ENCODE peak calls at places on chromosomes 11 and 22, in nine cellular contexts. R, Q, C, T, K, D, G, O and J are unnamed samples.

GRCh38 chr22:33923660-33924246 is 3.5 kb upstream of the LARGE1 start:
- DNase-seq in R (peak; percentile 53), Q (peak; percentile 74), C (no peak), T (peak; percentile 63), K (peak; percentile 59), D (no peak), G (peak; percentile 88), O (peak; percentile 71), J (peak; percentile 74)

GRCh38 chr11:111913997-111914396 is 1.5 kb downstream of the HSPB2 start:
- DNase-seq in R (peak; percentile 49), Q (peak; percentile 77), C (no peak), T (peak; percentile 53), K (no peak), D (no peak), G (peak; percentile 61), O (no peak), J (no peak)

GRCh38 chr11:34165786-34166557 is 60.5 kb downstream of the NAT10 start:
- DNase-seq in R (no peak), Q (peak; percentile 27), C (no peak), T (no peak), K (peak; percentile 29), D (no peak), G (peak; percentile 72), O (no peak), J (peak; percentile 31)

GRCh38 chr11:16295592-16295991 is 60.8 kb downstream of the SOX6 start:
- DNase-seq in R (no peak), Q (no peak), C (no peak), T (no peak), K (no peak), D (no peak), G (no peak), O (no peak), J (no peak)

GRCh38 chr11:18696638-18697225 is 1.8 kb upstream of the TMEM86A start:
- DNase-seq in R (no peak), Q (no peak), C (no peak), T (no peak), K (peak; percentile 30), D (no peak), G (no peak), O (no peak), J (no peak)

GRCh38 chr11:134331565-134332188 is at the start of gene GLB1L2:
- DNase-seq in R (peak; percentile 68), Q (peak; percentile 38), C (peak; percentile 84), T (peak; percentile 74), K (peak; percentile 20), D (peak; percentile 91), G (peak; percentile 82), O (peak; percentile 85), J (peak; percentile 76)

GRCh38 chr11:93957553-93957952 is 63.6 kb upstream of the HEPHL1 start:
- DNase-seq in R (no peak), Q (no peak), C (no peak), T (no peak), K (no peak), D (no peak), G (no peak), O (no peak), J (no peak)

GRCh38 chr11:19242184-19242932 is 1.6 kb upstream of the E2F8 start:
- DNase-seq in R (no peak), Q (no peak), C (no peak), T (no peak), K (no peak), D (peak; percentile 78), G (no peak), O (no peak), J (no peak)

GRCh38 chr11:114259124-114259526 is 37.1 kb upstream of the NNMT start:
- DNase-seq in R (peak; percentile 98), Q (peak; percentile 38), C (no peak), T (no peak), K (no peak), D (no peak), G (peak; percentile 74), O (no peak), J (peak; percentile 84)

GRCh38 chr11:68939583-68940555 is 36.2 kb downstream of the IGHMBP2 start:
- DNase-seq in R (no peak), Q (no peak), C (no peak), T (no peak), K (no peak), D (peak; percentile 67), G (no peak), O (no peak), J (no peak)

GRCh38 chr11:68940651-68941323 is 37.1 kb downstream of the IGHMBP2 start:
- DNase-seq in R (no peak), Q (no peak), C (no peak), T (no peak), K (no peak), D (peak; percentile 58), G (no peak), O (no peak), J (no peak)

GRCh38 chr11:68941324-68942089 is 37.8 kb downstream of the IGHMBP2 start:
- DNase-seq in R (no peak), Q (no peak), C (no peak), T (no peak), K (no peak), D (peak; percentile 63), G (no peak), O (no peak), J (no peak)

GRCh38 chr11:68942751-68943271 is 38.0 kb downstream of the MRGPRD start:
- DNase-seq in R (no peak), Q (no peak), C (no peak), T (no peak), K (no peak), D (peak; percentile 69), G (peak; percentile 25), O (no peak), J (no peak)

DNA sequence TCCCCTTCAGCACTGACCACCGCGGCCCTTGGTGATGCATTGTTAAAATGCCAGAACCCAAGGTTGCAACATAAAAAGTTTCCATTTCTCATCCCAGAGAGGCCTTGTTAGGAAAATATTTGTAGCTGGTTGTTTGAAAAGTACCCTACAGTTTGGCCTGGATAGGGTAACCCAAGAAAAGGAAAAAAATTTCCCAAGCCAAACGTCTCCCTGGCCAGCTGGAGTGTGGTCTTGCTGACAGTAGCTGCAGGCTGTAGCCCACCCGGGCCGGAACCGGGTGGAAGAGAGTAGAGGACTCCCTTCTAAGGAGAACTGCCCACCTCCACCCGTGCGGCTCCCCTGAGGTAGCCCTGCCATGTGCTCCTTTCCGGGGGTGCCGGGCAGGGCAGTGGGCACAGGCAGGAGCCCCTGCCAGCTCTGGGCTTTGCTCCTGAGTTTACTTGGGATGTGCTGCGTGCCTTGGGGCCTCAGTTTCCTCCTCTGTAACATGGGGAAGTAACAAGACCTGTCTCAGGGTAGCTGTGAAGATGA is 38.5 kb downstream of the IGHMBP2 start:
- DNase-seq in R (no peak), Q (no peak), C (no peak), T (no peak), K (no peak), D (peak; percentile 61), G (no peak), O (no peak), J (no peak)
- H3K27ac ChIP-seq in R (no peak overlapping the region), Q (peak overlapping the region; percentile 28), C (no peak overlapping the region), T (no peak overlapping the region), K (no peak overlapping the region), D (no peak overlapping the region), G (peak overlapping the region; percentile 81), O (peak overlapping the region; percentile 84), J (peak overlapping the region; percentile 68)

DNA sequence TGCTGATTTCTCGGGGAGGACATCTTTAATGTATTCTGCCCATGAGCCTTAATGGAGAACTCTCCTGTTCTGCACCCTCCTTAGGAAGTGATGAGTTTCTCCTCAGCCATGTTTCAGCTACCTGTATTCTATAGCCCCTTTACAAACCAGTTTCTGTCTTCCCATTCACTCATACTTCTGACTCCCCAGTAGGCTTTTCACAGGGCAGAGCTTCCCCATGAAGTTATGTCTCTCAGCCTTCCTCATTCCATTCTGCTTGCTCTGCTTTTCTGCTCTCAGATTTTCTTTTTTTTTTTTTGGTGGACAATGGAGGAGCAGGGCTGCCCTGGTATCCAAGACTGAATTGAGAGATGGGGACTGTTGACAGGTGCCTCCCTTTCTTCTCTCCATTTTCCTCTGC is 4.3 kb upstream of the OR52R1 start:
- DNase-seq in R (no peak), Q (no peak), C (no peak), T (no peak), K (no peak), D (no peak), G (no peak), O (no peak), J (no peak)
- H3K27me3 ChIP-seq in R (no peaks in the 10 kb centered on the region), Q (no peaks in the 10 kb centered on the region), C (no peaks in the 10 kb centered on the region), T (no peaks in the 10 kb centered on the region), K (no peaks in the 10 kb centered on the region), D (no peaks in the 10 kb centered on the region), G (no peaks in the 10 kb centered on the region), O (no peaks in the 10 kb centered on the region), J (no peaks in the 10 kb centered on the region)

GRCh38 chr11:64925536-64926449 is 1.3 kb downstream of the PPP2R5B start:
- DNase-seq in R (no peak), Q (no peak), C (no peak), T (no peak), K (no peak), D (no peak), G (no peak), O (no peak), J (no peak)

GRCh38 chr11:64924910-64925284 is 408 bp downstream of the PPP2R5B start:
- DNase-seq in R (no peak), Q (peak; percentile 40), C (no peak), T (no peak), K (no peak), D (no peak), G (no peak), O (no peak), J (no peak)

GRCh38 chr11:64923944-64924909 is at the start of gene PPP2R5B:
- DNase-seq in R (peak; percentile 95), Q (peak; percentile 94), C (peak; percentile 93), T (peak; percentile 96), K (peak; percentile 88), D (peak; percentile 98), G (peak; percentile 96), O (peak; percentile 95), J (peak; percentile 93)

GRCh38 chr11:64921384-64921783 is 3.1 kb upstream of the PPP2R5B start:
- DNase-seq in R (no peak), Q (no peak), C (no peak), T (no peak), K (no peak), D (peak; percentile 60), G (no peak), O (no peak), J (no peak)

GRCh38 chr11:64923151-64923661 is 1.3 kb upstream of the PPP2R5B start:
- DNase-seq in R (no peak), Q (no peak), C (no peak), T (no peak), K (no peak), D (peak; percentile 82), G (no peak), O (no peak), J (no peak)
- H3K27ac ChIP-seq in R (peak overlapping the region; percentile 99), Q (peak overlapping the region; percentile 96), C (peak overlapping the region; percentile 80), T (peak overlapping the region; percentile 95), K (no peak overlapping the region), D (peak overlapping the region; percentile 89), G (no peak overlapping the region), O (peak overlapping the region; percentile 96), J (no peak overlapping the region)

DNA sequence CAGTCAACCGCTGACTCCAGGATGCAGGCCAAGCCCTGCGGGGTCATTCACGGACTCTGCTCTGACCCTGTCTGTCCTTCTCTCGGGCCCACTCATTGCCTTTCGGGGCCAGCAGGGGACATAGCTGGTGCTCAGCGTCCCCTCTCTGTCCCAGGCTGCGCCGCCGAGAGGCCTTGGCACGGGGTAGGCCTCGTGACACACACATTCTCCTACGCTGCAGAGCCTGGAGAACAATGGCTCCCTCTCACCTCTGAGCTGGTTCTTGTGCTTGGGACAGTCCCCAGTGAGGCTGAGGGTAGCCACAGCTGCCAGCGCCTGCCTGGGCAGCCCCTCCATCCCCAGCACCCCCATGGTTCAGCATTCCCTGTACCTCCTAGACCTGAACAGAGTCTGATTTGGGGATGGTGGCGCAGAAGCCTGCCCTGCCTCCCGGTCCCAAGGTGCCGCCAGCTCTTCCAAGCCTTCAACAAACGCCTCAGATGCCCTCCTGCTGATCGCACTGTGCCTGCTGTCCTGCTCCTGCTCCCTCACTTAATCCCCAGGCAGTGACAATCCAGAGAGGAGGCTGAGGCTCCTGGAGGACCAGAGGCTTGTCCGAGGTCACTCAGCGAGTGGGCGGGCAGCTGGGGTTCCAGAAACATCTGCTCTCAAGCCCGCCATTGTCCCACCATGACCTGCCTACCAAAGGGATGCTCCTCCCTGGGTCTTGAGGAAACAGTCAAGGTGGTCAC is 30.4 kb downstream of the DUSP8 start:
- DNase-seq in R (no peak), Q (no peak), C (no peak), T (no peak), K (no peak), D (no peak), G (no peak), O (no peak), J (no peak)
- H3K27me3 ChIP-seq in R (no peaks in the 10 kb centered on the region), Q (peaks cover 32% of the 10 kb centered on the region), C (peaks cover 3% of the 10 kb centered on the region), T (peaks cover 7% of the 10 kb centered on the region), K (peaks cover 7% of the 10 kb centered on the region), D (no peaks in the 10 kb centered on the region), G (no peaks in the 10 kb centered on the region), O (no peaks in the 10 kb centered on the region), J (peaks cover 9% of the 10 kb centered on the region)